ENCODE peak calls at places on chromosome 18, in nine cellular contexts. Z, C, S, F, T, J, M, A and Q are unnamed samples.

GRCh38 chr18:62521588-62521987 is 1.2 kb upstream of the ZCCHC2 start:
- DNase-seq in M (no peak), J (no peak), F (no peak), A (peak; percentile 31), T (no peak), C (no peak), Z (no peak), S (no peak), Q (no peak)

GRCh38 chr18:33195795-33196194 is 244.7 kb downstream of the CCDC178 start:
- DNase-seq in T (no peak), Z (no peak), M (no peak), J (no peak), S (no peak), A (no peak), C (no peak), F (no peak), Q (no peak)

GRCh38 chr18:56532176-56532840 is 106.1 kb downstream of the TXNL1 start:
- DNase-seq in F (peak; percentile 71), T (no peak), S (no peak), C (no peak), A (peak; percentile 14), Z (no peak), M (no peak), J (no peak), Q (no peak)

GRCh38 chr18:63016270-63016669 is 300.9 kb downstream of the PHLPP1 start:
- DNase-seq in M (peak; percentile 82), S (no peak), T (no peak), Z (peak; percentile 39), C (peak; percentile 43), A (no peak), J (no peak), F (peak; percentile 21), Q (no peak)

GRCh38 chr18:79863946-79864725 is 66.4 kb downstream of the KCNG2 start:
- DNase-seq in F (no peak), A (no peak), S (peak; percentile 65), J (no peak), C (no peak), Z (no peak), M (no peak), T (no peak), Q (peak; percentile 2)

GRCh38 chr18:57921708-57922107 is 118.6 kb upstream of the ATP8B1 start:
- DNase-seq in F (no peak), M (no peak), T (no peak), Z (no peak), J (no peak), C (peak; percentile 72), S (no peak), A (peak; percentile 74), Q (no peak)

GRCh38 chr18:59005266-59005665 is 134.4 kb upstream of the SEC11C start:
- DNase-seq in Z (peak; percentile 30), M (no peak), C (no peak), J (no peak), F (no peak), T (no peak), A (no peak), S (no peak), Q (no peak)

GRCh38 chr18:26549486-26550435 is 1.4 kb upstream of the KCTD1 start:
- DNase-seq in Z (peak; percentile 38), T (peak; percentile 80), M (peak; percentile 82), F (no peak), S (peak; percentile 73), C (no peak), J (peak; percentile 67), A (no peak), Q (peak; percentile 66)

GRCh38 chr18:31548825-31549224 is 42.9 kb upstream of the TTR start:
- DNase-seq in J (no peak), M (no peak), S (no peak), C (no peak), A (no peak), Z (no peak), F (no peak), T (no peak), Q (no peak)

GRCh38 chr18:27685071-27685470 is 491.9 kb downstream of the CDH2 start:
- DNase-seq in Z (no peak), C (no peak), F (no peak), T (no peak), S (no peak), J (no peak), A (no peak), M (no peak), Q (no peak)

GRCh38 chr18:36406805-36407204 is 109.3 kb downstream of the FHOD3 start:
- DNase-seq in Z (no peak), S (no peak), J (no peak), C (no peak), T (no peak), A (peak; percentile 79), F (no peak), M (peak; percentile 48), Q (no peak)

GRCh38 chr18:10420561-10421352 is 33.7 kb upstream of the APCDD1 start:
- DNase-seq in A (no peak), F (no peak), S (no peak), J (no peak), Z (no peak), C (no peak), T (no peak), M (no peak), Q (no peak)

GRCh38 chr18:33833847-33834246 is 255.8 kb downstream of the ASXL3 start:
- DNase-seq in J (no peak), C (no peak), Z (no peak), T (no peak), F (no peak), M (no peak), A (no peak), S (no peak), Q (no peak)

GRCh38 chr18:44885507-44885906 is 204.8 kb downstream of the SETBP1 start:
- DNase-seq in T (no peak), C (no peak), A (no peak), F (no peak), Z (no peak), J (no peak), S (no peak), M (no peak), Q (no peak)

GRCh38 chr18:44884446-44884845 is 203.8 kb downstream of the SETBP1 start:
- DNase-seq in J (no peak), T (no peak), S (no peak), C (no peak), Z (no peak), A (no peak), M (no peak), F (no peak), Q (no peak)

GRCh38 chr18:44880170-44880569 is 199.5 kb downstream of the SETBP1 start:
- DNase-seq in C (no peak), T (no peak), J (no peak), M (no peak), S (no peak), F (no peak), Z (no peak), A (no peak), Q (no peak)

GRCh38 chr18:44878335-44878734 is 197.6 kb downstream of the SETBP1 start:
- DNase-seq in S (no peak), M (no peak), T (no peak), C (no peak), Z (no peak), F (no peak), J (no peak), A (no peak), Q (no peak)

DNA sequence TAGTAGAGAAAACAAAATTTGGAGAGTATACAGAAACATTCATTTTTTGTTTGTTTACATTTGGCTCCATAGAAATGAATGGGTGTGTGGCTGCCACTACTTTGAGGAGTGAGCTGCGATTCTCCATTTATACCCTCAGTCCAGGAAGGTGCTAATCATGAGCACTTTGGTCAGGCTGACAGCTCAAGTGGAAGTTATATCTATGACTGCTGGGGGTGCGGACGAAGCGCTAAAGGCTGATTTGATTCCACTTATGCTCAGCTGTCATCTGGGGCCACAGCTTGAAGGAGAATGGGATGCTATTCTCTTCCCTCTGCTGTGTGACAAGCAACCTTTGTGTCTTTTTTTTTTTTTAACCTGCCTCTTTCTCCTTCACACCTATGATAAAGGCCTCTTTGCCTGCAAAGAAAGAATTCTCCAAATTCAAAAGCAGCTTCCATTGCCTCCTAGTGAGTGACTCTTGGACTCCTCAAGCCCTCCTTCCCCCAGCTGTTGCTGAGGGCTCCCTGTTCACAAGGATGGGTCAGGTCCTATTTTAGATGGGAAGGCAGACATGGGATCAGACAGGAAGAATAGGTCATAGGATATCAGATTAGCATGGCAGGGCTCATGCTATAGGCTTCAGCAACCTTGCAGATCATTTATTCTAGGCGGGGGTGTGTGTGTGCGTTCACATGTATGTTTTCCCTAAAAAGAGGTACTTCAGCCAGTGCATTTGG is 201.6 kb downstream of the SETBP1 start:
- DNase-seq in T (no peak), S (no peak), F (no peak), Z (no peak), A (no peak), M (no peak), C (no peak), J (no peak), Q (no peak)
- TF ChIP-seq POLR2AphosphoS5 in T (no peak), S (no peak), F (no peak), Z (no peak), A (no peak), M (no peak), C (no peak), J (no peak), Q (no peak)

DNA sequence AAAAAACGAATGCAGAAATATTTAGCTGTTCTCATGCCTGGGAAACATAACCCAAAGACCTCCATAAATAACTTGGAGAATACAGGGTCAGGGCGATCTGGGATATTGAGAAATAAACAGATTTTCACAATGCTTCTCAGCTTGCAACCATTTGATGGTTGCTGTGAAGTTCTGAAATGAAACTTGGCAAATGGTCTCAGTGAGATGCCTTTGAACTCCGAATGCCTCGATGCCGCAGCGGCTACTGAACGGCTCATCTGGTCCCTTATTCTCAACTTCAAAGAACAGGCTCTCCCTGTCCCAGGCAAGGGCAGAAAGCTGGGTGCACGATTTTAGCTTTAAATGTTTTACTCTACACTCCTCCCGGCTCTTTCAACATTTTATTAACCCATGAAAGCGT is 78.1 kb downstream of the ZNF516 start:
- DNase-seq in F (no peak), T (no peak), Z (no peak), J (no peak), C (no peak), S (no peak), A (no peak), M (no peak), Q (no peak)
- TF ChIP-seq POLR2AphosphoS5 in F (no peak), T (peak; percentile 30), Z (no peak), J (no peak), C (no peak), S (no peak), A (no peak), M (no peak), Q (no peak)

DNA sequence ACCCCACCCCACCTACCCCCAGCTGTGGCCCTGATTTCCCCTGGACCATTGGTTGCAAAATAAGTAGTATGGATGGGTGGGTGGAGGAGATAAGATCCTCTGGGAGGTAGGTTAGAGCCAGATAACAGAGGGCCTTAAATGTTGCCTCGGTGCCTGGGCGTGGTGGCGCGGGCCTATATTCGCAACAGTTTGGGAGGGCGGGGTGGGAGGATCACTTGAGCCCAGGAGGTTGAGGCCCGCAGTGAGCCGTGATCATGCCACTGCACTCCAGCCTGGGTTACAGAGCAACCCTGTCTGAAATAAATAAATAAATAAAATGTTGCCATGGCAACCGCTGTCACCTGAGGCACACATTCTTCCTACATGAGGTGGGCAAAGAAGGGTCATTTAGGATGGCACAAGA is 103.3 kb upstream of the GATA6 start:
- DNase-seq in J (no peak), T (no peak), M (no peak), Z (no peak), A (no peak), C (no peak), S (peak; percentile 21), F (no peak), Q (no peak)
- TF ChIP-seq POLR2AphosphoS5 in J (no peak), T (no peak), M (no peak), Z (no peak), A (no peak), C (no peak), S (no peak), F (no peak), Q (no peak)

GRCh38 chr18:3458378-3458777 is 8.4 kb downstream of the TGIF1 start:
- DNase-seq in S (no peak), M (no peak), T (no peak), C (no peak), F (no peak), J (no peak), A (peak; percentile 34), Z (no peak), Q (no peak)
- TF ChIP-seq POLR2AphosphoS5 in S (no peak), M (no peak), T (no peak), C (no peak), F (no peak), J (no peak), A (no peak), Z (no peak), Q (no peak)